ENCODE peak calls at places on chromosomes 3 and 15, in eight cellular contexts. U is HCT116, B is mammary epithelial cell, T is keratinocyte, V is H9, P is IMR-90, X is GM23248, I is A549. C is an unnamed sample.
A peak's percentile ranks its signal among the peaks of the same experiment; 100 is the strongest.

GRCh38 chr15:88794001-88794400 is 9.2 kb upstream of the ACAN start:
- DNase-seq in U (no peak), B (no peak), T (no peak), V (no peak), P (no peak), X (no peak), I (no peak), C (no peak)

GRCh38 chr15:66743703-66744536 is 41.9 kb downstream of the SMAD6 start:
- DNase-seq in U (no peak), B (no peak), T (no peak), V (no peak), P (no peak), X (peak; percentile 58), I (no peak), C (no peak)

GRCh38 chr3:108472011-108472591 is 38.3 kb downstream of the MYH15 start:
- DNase-seq in U (peak; percentile 96), B (peak; percentile 93), T (peak; percentile 77), V (no peak), P (peak; percentile 95), X (peak; percentile 93), I (peak; percentile 73), C (peak; percentile 94)

GRCh38 chr3:182862159-182862860 is 69.0 kb downstream of the ATP11B start:
- DNase-seq in U (no peak), B (no peak), T (no peak), V (no peak), P (no peak), X (no peak), I (no peak), C (no peak)

GRCh38 chr3:151009981-151010380 is 37.5 kb upstream of the CLRN1 start:
- DNase-seq in U (no peak), B (peak; percentile 4), T (no peak), V (no peak), P (no peak), X (peak; percentile 3), I (no peak), C (no peak)

GRCh38 chr3:136734382-136735070 is 17.7 kb downstream of the STAG1 start:
- DNase-seq in U (no peak), B (no peak), T (no peak), V (no peak), P (no peak), X (no peak), I (no peak), C (no peak)

GRCh38 chr3:168025076-168025475 is 70.6 kb downstream of the GOLIM4 start:
- DNase-seq in U (no peak), B (peak; percentile 9), T (no peak), V (no peak), P (peak; percentile 52), X (peak; percentile 65), I (no peak), C (no peak)

GRCh38 chr3:50612234-50612972 is 829 bp upstream of the CISH start:
- DNase-seq in U (no peak), B (no peak), T (no peak), V (no peak), P (no peak), X (no peak), I (no peak), C (no peak)

GRCh38 chr3:151568095-151568685 is 107.3 kb upstream of the IGSF10 start:
- DNase-seq in U (no peak), B (no peak), T (no peak), V (no peak), P (no peak), X (peak; percentile 43), I (no peak), C (no peak)

GRCh38 chr3:141849056-141849814 is 27.2 kb upstream of the ATP1B3 start:
- DNase-seq in U (no peak), B (no peak), T (no peak), V (no peak), P (no peak), X (no peak), I (no peak), C (no peak)

GRCh38 chr3:55885721-55886120 is 398.6 kb upstream of the WNT5A start:
- DNase-seq in U (no peak), B (peak; percentile 84), T (peak; percentile 57), V (no peak), P (peak; percentile 82), X (peak; percentile 34), I (no peak), C (no peak)

GRCh38 chr3:39990532-39990931 is 181.1 kb downstream of the MYRIP start:
- DNase-seq in U (peak; percentile 55), B (peak; percentile 55), T (peak; percentile 5), V (peak; percentile 32), P (peak; percentile 3), X (peak; percentile 70), I (peak; percentile 54), C (peak; percentile 24)

GRCh38 chr15:35751421-35752133 is 205.6 kb upstream of the DPH6 start:
- DNase-seq in U (peak; percentile 68), B (peak; percentile 57), T (no peak), V (peak; percentile 77), P (peak; percentile 78), X (peak; percentile 71), I (peak; percentile 68), C (peak; percentile 54)

GRCh38 chr3:42247576-42248027 is 18.4 kb downstream of the CCK start:
- DNase-seq in U (peak; percentile 60), B (peak; percentile 50), T (peak; percentile 19), V (peak; percentile 65), P (peak; percentile 49), X (peak; percentile 69), I (peak; percentile 18), C (peak; percentile 53)

GRCh38 chr15:76345880-76346665 is 9.5 kb downstream of the ISL2 start:
- DNase-seq in U (no peak), B (no peak), T (no peak), V (peak; percentile 82), P (no peak), X (peak; percentile 46), I (no peak), C (no peak)

GRCh38 chr3:97835761-97836160 is 13.9 kb downstream of the CRYBG3 start:
- DNase-seq in U (no peak), B (peak; percentile 69), T (no peak), V (no peak), P (peak; percentile 80), X (peak; percentile 75), I (no peak), C (no peak)

GRCh38 chr3:194518652-194519051 is 31.9 kb upstream of the ATP13A3 start:
- DNase-seq in U (no peak), B (peak; percentile 58), T (no peak), V (no peak), P (peak; percentile 82), X (peak; percentile 48), I (no peak), C (no peak)

GRCh38 chr3:195249057-195249770 is 21.7 kb downstream of the XXYLT1 start:
- DNase-seq in U (no peak), B (no peak), T (no peak), V (no peak), P (no peak), X (no peak), I (no peak), C (no peak)

GRCh38 chr3:43732747-43733425 is 42.1 kb downstream of the ABHD5 start:
- DNase-seq in U (no peak), B (no peak), T (no peak), V (no peak), P (no peak), X (peak; percentile 52), I (no peak), C (no peak)

GRCh38 chr3:46406440-46406785 is 453 bp downstream of the CCR5AS start:
- DNase-seq in U (no peak), B (no peak), T (no peak), V (no peak), P (peak; percentile 44), X (no peak), I (no peak), C (no peak)
- H3K4me2 ChIP-seq in U (peak overlapping the region; percentile 48), B (no peak overlapping the region), T (no peak overlapping the region), V (no peak overlapping the region), P (no peak overlapping the region), X (no peak overlapping the region), I (no peak overlapping the region), C (peak overlapping the region; percentile 88)

GRCh38 chr15:52225230-52225629 is 34.0 kb upstream of the GNB5 start:
- DNase-seq in U (no peak), B (no peak), T (no peak), V (no peak), P (no peak), X (no peak), I (no peak), C (no peak)
- H3K4me2 ChIP-seq in U (no peak overlapping the region), B (no peak overlapping the region), T (no peak overlapping the region), V (no peak overlapping the region), P (no peak overlapping the region), X (no peak overlapping the region), I (no peak overlapping the region), C (no peak overlapping the region)

GRCh38 chr3:138899592-138899991 is 47.3 kb downstream of the FOXL2 start:
- DNase-seq in U (no peak), B (no peak), T (no peak), V (no peak), P (no peak), X (no peak), I (no peak), C (no peak)

GRCh38 chr3:138901579-138901978 is 45.4 kb downstream of the FOXL2 start:
- DNase-seq in U (no peak), B (no peak), T (no peak), V (no peak), P (no peak), X (no peak), I (no peak), C (no peak)

GRCh38 chr3:138898708-138899107 is 48.2 kb downstream of the FOXL2 start:
- DNase-seq in U (no peak), B (no peak), T (no peak), V (no peak), P (no peak), X (no peak), I (no peak), C (no peak)

GRCh38 chr3:138902166-138902565 is 44.8 kb downstream of the FOXL2 start:
- DNase-seq in U (no peak), B (no peak), T (no peak), V (no peak), P (no peak), X (no peak), I (no peak), C (no peak)

GRCh38 chr3:138898301-138898700 is 48.6 kb downstream of the FOXL2 start:
- DNase-seq in U (no peak), B (no peak), T (no peak), V (no peak), P (peak; percentile 57), X (peak; percentile 63), I (no peak), C (peak; percentile 9)
- H3K4me2 ChIP-seq in U (no peak overlapping the region), B (no peak overlapping the region), T (no peak overlapping the region), V (no peak overlapping the region), P (peak overlapping the region; percentile 57), X (no peak overlapping the region), I (no peak overlapping the region), C (peak overlapping the region; percentile 8)

DNA sequence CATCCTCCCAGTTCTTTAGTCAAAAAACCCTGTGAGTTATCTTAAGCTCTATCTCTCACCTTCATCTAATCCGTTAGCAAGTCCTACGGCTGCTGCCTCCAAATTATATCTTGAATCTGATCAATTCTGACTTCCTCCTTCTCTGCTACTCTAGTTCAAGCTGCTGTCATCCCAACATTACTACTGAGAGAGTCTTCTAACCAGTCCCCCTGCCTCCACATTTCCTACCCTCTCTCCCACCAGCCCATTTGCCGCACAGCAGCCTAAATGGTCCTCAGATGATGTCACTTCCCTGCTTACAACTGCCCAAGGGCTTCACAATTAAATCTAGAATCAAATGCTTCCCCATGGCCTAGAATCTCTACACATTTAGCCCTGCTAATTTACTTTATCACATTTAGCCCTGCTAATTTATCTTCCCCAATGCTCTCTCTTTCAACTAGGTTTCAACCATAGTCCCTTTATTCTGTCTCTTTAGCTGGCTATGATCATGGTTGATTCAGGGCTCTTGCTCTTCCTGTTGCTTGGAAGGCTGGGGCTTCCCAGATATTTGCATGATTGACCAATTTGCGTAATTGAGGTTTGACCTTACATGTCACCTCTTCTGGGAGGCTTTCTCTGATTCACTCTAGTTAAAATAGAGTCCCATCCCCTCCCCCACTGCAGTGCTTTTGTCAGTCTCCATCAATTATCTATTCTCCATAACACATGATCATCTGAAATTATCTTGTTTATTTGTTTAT is 11.0 kb upstream of the ARL14 start:
- DNase-seq in U (no peak), B (peak; percentile 86), T (no peak), V (no peak), P (peak; percentile 91), X (peak; percentile 80), I (no peak), C (peak; percentile 80)
- H3K4me2 ChIP-seq in U (peak overlapping the region; percentile 49), B (peak overlapping the region; percentile 15), T (no peak overlapping the region), V (no peak overlapping the region), P (no peak overlapping the region), X (no peak overlapping the region), I (peak overlapping the region; percentile 3), C (peak overlapping the region; percentile 37)